ENCODE peak calls at places on chromosomes 16 and 17, in seven cellular contexts. B is fibroblast of lung, S is OCI-LY7, L is GM23248, H is HCT116, J is K562, Z is SK-N-SH. U is an unnamed sample. For H3K9me3 and H3K79me2, the result is how much of the 10 kb centered on the place peaks cover.

GRCh38 chr16:86509759-86510464 is 415 bp upstream of the FOXF1 start:
- DNase-seq in B (peak), S (no peak), L (peak), H (no peak), J (no peak), Z (no peak), U (peak)

GRCh38 chr17:78939615-78940014 is 14.4 kb upstream of the TIMP2 start:
- DNase-seq in B (no peak), S (no peak), L (peak), H (no peak), J (no peak), Z (peak), U (no peak)

GRCh38 chr17:41527076-41528023 is 758 bp downstream of the KRT19 start:
- DNase-seq in B (no peak), S (no peak), L (peak), H (no peak), J (peak), Z (no peak), U (peak)

GRCh38 chr16:1202274-1202673 is 22.8 kb downstream of the TPSG1 start:
- DNase-seq in B (no peak), S (no peak), L (no peak), H (no peak), J (no peak), Z (no peak), U (no peak)

GRCh38 chr16:10668322-10669045 is 26.2 kb downstream of the TEKT5 start:
- DNase-seq in B (peak), S (peak), L (peak), H (no peak), J (peak), Z (peak), U (peak)

GRCh38 chr17:7929158-7930029 is at the start of gene KCNAB3:
- DNase-seq in B (peak), S (no peak), L (peak), H (no peak), J (no peak), Z (peak), U (peak)

GRCh38 chr17:65797809-65798208 is 236.4 kb upstream of the AXIN2 start:
- DNase-seq in B (peak), S (peak), L (peak), H (no peak), J (peak), Z (peak), U (peak)

GRCh38 chr17:36721560-36722120 is 120.3 kb downstream of the MRM1 start:
- DNase-seq in B (no peak), S (no peak), L (peak), H (no peak), J (no peak), Z (no peak), U (no peak)

GRCh38 chr17:38587193-38587592 is 18.6 kb downstream of the SRCIN1 start:
- DNase-seq in B (no peak), S (no peak), L (no peak), H (no peak), J (no peak), Z (no peak), U (no peak)

GRCh38 chr17:11641521-11642275 is 43.4 kb downstream of the DNAH9 start:
- DNase-seq in B (no peak), S (no peak), L (no peak), H (no peak), J (no peak), Z (no peak), U (no peak)

GRCh38 chr16:54164789-54165173 is 121.8 kb downstream of the IRX3 start:
- DNase-seq in B (no peak), S (no peak), L (no peak), H (no peak), J (no peak), Z (no peak), U (no peak)
- H3K9me3 ChIP-seq in B (under half), S (under half), L (under half), H (under half), J (under half), Z (under half), U (under half)

DNA sequence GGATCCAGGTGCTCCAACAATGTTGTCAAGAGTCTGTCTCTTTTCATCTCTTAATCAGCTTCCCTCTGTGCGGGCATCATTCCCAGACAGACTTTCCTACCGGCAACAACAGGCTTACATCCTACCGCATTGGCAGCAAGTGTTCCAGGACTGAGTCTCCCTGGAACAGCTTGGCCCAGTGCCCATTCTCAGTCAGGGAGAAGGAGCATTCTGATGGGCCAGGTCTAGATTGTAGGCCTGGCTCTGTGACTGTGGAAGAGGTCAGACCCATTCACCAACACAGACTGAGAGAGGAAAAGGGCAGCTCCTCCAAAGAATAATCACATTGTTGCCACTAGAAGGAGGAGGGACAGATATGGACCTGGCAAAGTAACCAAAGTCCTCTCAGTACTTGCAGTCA is 68.1 kb upstream of the TMEM132E start:
- DNase-seq in B (no peak), S (no peak), L (no peak), H (no peak), J (no peak), Z (peak), U (no peak)
- H3K79me2 ChIP-seq in B (under half), S (under half), L (under half), H (under half), J (under half), Z (under half), U (under half)

GRCh38 chr16:31577411-31577810 is 49.7 kb downstream of the AHSP start:
- DNase-seq in B (no peak), S (no peak), L (no peak), H (no peak), J (no peak), Z (no peak), U (no peak)
- H3K9me3 ChIP-seq in B (under half), S (under half), L (under half), H (under half), J (under half), Z (under half), U (under half)

GRCh38 chr16:52376677-52377300 is 170.2 kb downstream of the TOX3 start:
- DNase-seq in B (no peak), S (no peak), L (no peak), H (no peak), J (no peak), Z (peak), U (no peak)
- H3K79me2 ChIP-seq in B (under half), S (under half), L (under half), H (under half), J (under half), Z (under half), U (under half)

GRCh38 chr16:83774066-83774465 is 33.7 kb upstream of the HSBP1 start:
- DNase-seq in B (no peak), S (no peak), L (no peak), H (no peak), J (no peak), Z (no peak), U (no peak)
- H3K9me3 ChIP-seq in B (under half), S (under half), L (under half), H (under half), J (under half), Z (under half), U (under half)

GRCh38 chr17:2214887-2215615 is 88.5 kb downstream of the SMG6 start:
- DNase-seq in B (peak), S (peak), L (peak), H (no peak), J (no peak), Z (peak), U (peak)
- H3K79me2 ChIP-seq in B (under half), S (under half), L (under half), H (under half), J (under half), Z (under half), U (under half)

DNA sequence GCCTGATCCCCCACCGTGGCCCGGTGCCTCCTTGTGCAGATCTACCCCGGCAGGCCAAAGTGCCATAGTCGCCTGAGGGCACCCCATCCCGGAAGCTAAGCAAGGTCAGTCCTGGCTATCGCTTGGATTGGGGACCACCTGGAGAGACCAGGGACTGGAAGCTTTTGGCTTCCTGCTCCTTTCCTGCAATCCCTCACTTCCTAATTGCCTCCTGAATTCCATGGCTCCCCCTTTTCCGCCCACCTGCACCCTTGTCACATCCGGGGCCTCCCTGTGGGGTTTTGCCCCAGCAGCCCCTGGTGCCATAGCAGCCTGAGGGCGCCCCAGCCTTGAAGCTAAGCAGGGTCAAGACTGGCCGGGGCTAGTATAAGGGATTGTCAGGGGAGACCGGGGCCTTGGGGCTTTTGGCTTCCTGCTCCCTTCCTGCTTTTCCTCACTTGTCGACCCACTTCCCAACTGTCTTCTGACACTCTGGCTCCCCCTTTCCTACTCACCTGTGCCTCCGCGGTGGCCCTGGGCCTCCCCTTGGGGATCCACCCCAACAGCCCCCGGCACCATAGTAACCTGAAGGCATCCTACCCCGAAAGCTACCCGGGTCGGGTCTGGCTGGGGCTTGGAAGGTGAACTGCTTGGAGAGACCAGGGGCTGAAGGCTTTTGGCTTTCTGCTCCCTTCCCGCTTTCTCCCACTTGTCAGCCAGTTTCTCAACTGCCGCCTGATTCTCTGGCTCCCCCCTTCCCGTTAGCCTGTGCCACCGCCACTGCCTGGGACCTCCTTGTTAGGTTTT is 2293.6 kb downstream of the TP53TG3F start:
- DNase-seq in B (no peak), S (no peak), L (no peak), H (no peak), J (no peak), Z (no peak), U (no peak)
- H3K9me3 ChIP-seq in B (under half), S (under half), L (under half), H (under half), J (under half), Z (under half), U (under half)

DNA sequence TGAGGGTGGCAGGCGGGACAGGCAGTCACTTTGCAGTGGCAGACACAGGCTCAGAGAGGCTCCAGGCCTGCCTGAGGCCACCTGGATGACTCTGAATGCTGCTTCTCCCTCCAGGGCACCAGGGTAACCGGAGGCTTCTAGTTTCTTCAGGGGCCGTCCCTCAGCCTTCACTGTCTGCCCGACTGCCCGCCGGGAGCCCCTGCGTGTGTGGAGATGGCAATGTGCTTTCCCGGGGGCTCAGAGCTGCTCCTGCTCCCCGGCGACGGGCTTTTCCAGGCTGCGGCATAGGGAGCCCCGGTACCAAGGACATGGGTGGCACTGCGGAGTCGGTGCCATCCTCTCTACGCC is 51.5 kb downstream of the CBFA2T3 start:
- DNase-seq in B (no peak), S (no peak), L (no peak), H (no peak), J (no peak), Z (no peak), U (no peak)
- H3K79me2 ChIP-seq in B (under half), S (under half), L (under half), H (under half), J (half or more), Z (under half), U (under half)

GRCh38 chr17:22464041-22464440 is 771.7 kb downstream of the KCNJ18 start:
- DNase-seq in B (no peak), S (no peak), L (no peak), H (no peak), J (no peak), Z (no peak), U (no peak)
- H3K9me3 ChIP-seq in B (under half), S (under half), L (under half), H (under half), J (under half), Z (under half), U (under half)

GRCh38 chr16:2216330-2216729 is 1.7 kb upstream of the PGP start:
- DNase-seq in B (no peak), S (no peak), L (no peak), H (no peak), J (no peak), Z (no peak), U (no peak)
- H3K79me2 ChIP-seq in B (under half), S (under half), L (under half), H (under half), J (under half), Z (under half), U (under half)

U was measured in neural progenitor cell.